ENCODE peak calls at places on chromosome 16, in seven cellular contexts. F is heart left ventricle; P is CD4-positive, alpha-beta memory T cell; B is mucosa of descending colon; J is fibroblast of lung; G is CD4-positive, CD25-positive, alpha-beta regulatory T cell; O is gastrocnemius medialis. L is an unnamed sample.

GRCh38 chr16:4089251-4089810 is 26.9 kb downstream of the ADCY9 start:
- DNase-seq in F (no peak), P (no peak), B (no peak), J (no peak), G (no peak), O (no peak), L (no peak)

GRCh38 chr16:35788381-35788780 is 2329.0 kb downstream of the TP53TG3F start:
- DNase-seq in F (no peak), P (no peak), B (no peak), J (no peak), G (no peak), O (no peak), L (no peak)

GRCh38 chr16:87762620-87763019 is 3.2 kb downstream of the KLHDC4 start:
- DNase-seq in F (no peak), P (no peak), B (no peak), J (no peak), G (no peak), O (no peak), L (no peak)

GRCh38 chr16:31365131-31365865 is 10.3 kb downstream of the ITGAX start:
- DNase-seq in F (peak; percentile 3), P (no peak), B (no peak), J (no peak), G (no peak), O (no peak), L (no peak)

GRCh38 chr16:19733551-19733950 is 15.5 kb downstream of the IQCK start:
- DNase-seq in F (no peak), P (no peak), B (no peak), J (no peak), G (no peak), O (no peak), L (no peak)

GRCh38 chr16:1433756-1434155 is 2.9 kb downstream of the PERCC1 start:
- DNase-seq in F (no peak), P (no peak), B (no peak), J (no peak), G (no peak), O (no peak), L (no peak)

GRCh38 chr16:3960049-3960809 is 79.7 kb upstream of the CREBBP start:
- DNase-seq in F (no peak), P (no peak), B (no peak), J (no peak), G (no peak), O (no peak), L (no peak)

GRCh38 chr16:49858200-49859129 is 2.6 kb upstream of the ZNF423 start:
- DNase-seq in F (peak; percentile 58), P (no peak), B (peak; percentile 74), J (no peak), G (no peak), O (peak; percentile 37), L (no peak)

GRCh38 chr16:79286646-79287423 is 313.7 kb downstream of the MAF start:
- DNase-seq in F (peak; percentile 47), P (peak; percentile 48), B (peak; percentile 64), J (no peak), G (peak; percentile 64), O (peak; percentile 42), L (peak; percentile 72)

GRCh38 chr16:57795431-57795878 is 6.8 kb downstream of the KIFC3 start:
- DNase-seq in F (no peak), P (no peak), B (no peak), J (peak; percentile 44), G (peak; percentile 55), O (peak; percentile 61), L (peak; percentile 65)

GRCh38 chr16:88926374-88926990 is 50.5 kb downstream of the CBFA2T3 start:
- DNase-seq in F (no peak), P (no peak), B (no peak), J (no peak), G (no peak), O (no peak), L (no peak)

GRCh38 chr16:58027341-58028167 is 2.0 kb downstream of the MMP15 start:
- DNase-seq in F (peak; percentile 80), P (no peak), B (peak; percentile 82), J (peak; percentile 17), G (peak; percentile 10), O (peak; percentile 35), L (peak; percentile 63)

GRCh38 chr16:10256855-10257641 is 74.8 kb upstream of the GRIN2A start:
- DNase-seq in F (no peak), P (no peak), B (peak; percentile 37), J (peak; percentile 3), G (peak; percentile 51), O (peak; percentile 12), L (no peak)

GRCh38 chr16:87212026-87212425 is 105.2 kb downstream of the C16orf95 start:
- DNase-seq in F (no peak), P (no peak), B (no peak), J (no peak), G (no peak), O (no peak), L (no peak)

GRCh38 chr16:17368511-17368910 is 102.2 kb downstream of the XYLT1 start:
- DNase-seq in F (no peak), P (no peak), B (no peak), J (no peak), G (peak; percentile 39), O (no peak), L (no peak)

GRCh38 chr16:64751906-64752305 is 370.0 kb downstream of the CDH11 start:
- DNase-seq in F (no peak), P (no peak), B (no peak), J (peak; percentile 16), G (no peak), O (no peak), L (no peak)

GRCh38 chr16:17416461-17417221 is 54.1 kb downstream of the XYLT1 start:
- DNase-seq in F (peak; percentile 38), P (peak; percentile 68), B (no peak), J (peak; percentile 16), G (peak; percentile 87), O (no peak), L (peak; percentile 63)

GRCh38 chr16:9138021-9138680 is 46.7 kb downstream of the HAPSTR1 start:
- DNase-seq in F (no peak), P (no peak), B (no peak), J (no peak), G (no peak), O (no peak), L (peak; percentile 26)

DNA sequence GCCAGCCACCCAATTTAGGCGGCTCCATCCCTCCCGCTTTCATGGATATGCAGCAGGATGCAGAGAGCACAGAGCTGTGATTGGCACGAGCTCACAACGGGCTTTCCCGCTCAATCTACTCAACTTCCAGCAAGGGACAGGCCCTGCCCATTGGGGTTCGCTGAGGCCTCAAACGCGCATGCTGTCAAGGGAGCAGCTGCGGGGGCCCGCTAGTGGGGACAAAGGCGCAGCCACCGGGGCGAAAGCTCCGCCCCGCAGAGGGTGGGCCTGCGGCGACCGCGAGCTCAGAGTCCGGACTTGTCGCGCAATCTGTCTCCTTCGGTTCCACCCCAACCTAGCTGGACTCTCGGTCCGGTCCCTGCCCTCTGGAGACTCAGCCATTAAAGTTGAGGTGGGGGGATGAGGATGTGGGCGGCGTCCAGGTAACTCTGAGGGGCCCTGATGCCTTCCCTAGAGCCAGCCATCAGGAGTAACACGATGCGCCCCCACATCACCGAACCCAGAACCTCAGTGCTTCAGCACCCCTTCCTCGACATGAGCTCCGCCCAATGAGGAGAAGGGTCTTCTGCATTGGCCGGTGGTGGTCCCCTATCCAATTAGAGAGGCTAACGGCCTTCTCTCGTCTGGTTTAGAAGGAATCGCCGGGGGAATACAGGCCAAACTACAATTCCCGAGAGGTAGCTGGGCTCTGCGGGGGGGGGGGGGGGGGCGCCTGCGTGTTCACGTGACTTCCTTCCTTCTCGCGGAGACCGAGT is 489 bp upstream of the NFATC3 start:
- DNase-seq in F (peak; percentile 92), P (peak; percentile 88), B (peak; percentile 92), J (peak; percentile 82), G (peak; percentile 94), O (peak; percentile 85), L (peak; percentile 95)
- H3K4me1 ChIP-seq in F (peaks cover 35% of the 10 kb centered on the region), P (peaks cover 78% of the 10 kb centered on the region), B (peaks cover 37% of the 10 kb centered on the region), J (peaks cover 16% of the 10 kb centered on the region), G (peaks cover 89% of the 10 kb centered on the region), O (peaks cover 58% of the 10 kb centered on the region), L (peaks cover 78% of the 10 kb centered on the region)

GRCh38 chr16:84836234-84836647 is 16.5 kb downstream of the CRISPLD2 start:
- DNase-seq in F (peak; percentile 88), P (no peak), B (peak; percentile 57), J (peak; percentile 100), G (no peak), O (peak; percentile 84), L (peak; percentile 50)

GRCh38 chr16:84833542-84834402 is 14.0 kb downstream of the CRISPLD2 start:
- DNase-seq in F (no peak), P (no peak), B (no peak), J (peak; percentile 22), G (no peak), O (no peak), L (no peak)

GRCh38 chr16:84833142-84833495 is 13.3 kb downstream of the CRISPLD2 start:
- DNase-seq in F (no peak), P (no peak), B (no peak), J (peak; percentile 85), G (no peak), O (no peak), L (no peak)

GRCh38 chr16:84832488-84833141 is 12.8 kb downstream of the CRISPLD2 start:
- DNase-seq in F (peak; percentile 91), P (no peak), B (peak; percentile 68), J (peak; percentile 100), G (no peak), O (peak; percentile 98), L (peak; percentile 71)

GRCh38 chr16:84834403-84834772 is 14.6 kb downstream of the CRISPLD2 start:
- DNase-seq in F (no peak), P (no peak), B (no peak), J (peak; percentile 39), G (no peak), O (no peak), L (no peak)
- H3K4me1 ChIP-seq in F (peaks cover 27% of the 10 kb centered on the region), P (no peaks in the 10 kb centered on the region), B (no peaks in the 10 kb centered on the region), J (peaks cover 38% of the 10 kb centered on the region), G (no peaks in the 10 kb centered on the region), O (peaks cover 31% of the 10 kb centered on the region), L (peaks cover 19% of the 10 kb centered on the region)

DNA sequence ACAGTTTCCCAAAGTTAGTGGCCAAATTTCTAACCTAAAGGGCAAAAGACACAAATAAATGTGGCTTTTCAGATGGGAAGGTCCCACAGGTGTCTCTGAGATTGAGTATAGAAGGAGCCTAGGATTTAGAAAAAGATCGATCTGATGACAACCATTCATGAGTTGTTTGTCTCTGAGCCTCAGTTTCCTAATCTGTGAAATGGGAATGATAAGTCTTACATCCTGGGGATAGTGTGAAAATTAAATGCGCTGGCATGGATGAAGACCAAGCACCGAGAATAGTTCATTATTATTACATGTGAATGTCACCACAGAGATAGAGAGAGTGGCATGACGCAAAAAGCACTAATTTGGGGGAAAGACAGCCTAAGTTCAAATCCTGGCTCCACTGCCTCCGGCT is 7.2 kb downstream of the CDH5 start:
- DNase-seq in F (no peak), P (no peak), B (no peak), J (no peak), G (no peak), O (no peak), L (no peak)
- H3K4me1 ChIP-seq in F (peaks cover 3% of the 10 kb centered on the region), P (no peaks in the 10 kb centered on the region), B (no peaks in the 10 kb centered on the region), J (no peaks in the 10 kb centered on the region), G (no peaks in the 10 kb centered on the region), O (no peaks in the 10 kb centered on the region), L (peaks cover 45% of the 10 kb centered on the region)

DNA sequence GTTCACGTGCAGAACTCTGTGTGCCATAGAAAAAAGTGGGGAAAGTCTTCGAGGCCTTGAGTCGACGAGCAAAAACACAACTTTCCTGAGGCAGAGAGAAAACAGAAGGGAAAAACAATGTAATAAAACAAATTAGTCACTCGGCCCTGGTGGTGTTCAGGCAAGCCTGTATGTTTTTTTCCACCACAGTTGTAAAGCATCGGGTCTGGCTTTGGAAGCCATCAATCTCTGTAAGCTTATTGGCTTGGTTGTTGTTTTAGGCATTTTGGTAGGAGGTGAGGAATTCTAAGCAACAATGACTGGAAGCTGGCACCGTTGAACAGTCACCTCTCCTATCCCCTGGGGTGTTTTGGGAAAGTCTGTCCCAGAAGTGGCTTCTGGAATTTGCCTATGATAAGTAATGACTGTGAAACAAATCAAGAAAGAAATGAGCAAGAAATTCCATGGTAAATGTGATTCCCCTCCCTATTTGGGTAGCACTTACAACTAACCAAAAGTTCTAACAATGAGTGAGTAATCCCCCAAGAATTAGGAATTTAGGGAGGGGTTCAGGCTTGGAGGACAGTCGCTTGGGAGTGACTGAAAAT is 2.8 kb downstream of the CDH13 start:
- DNase-seq in F (no peak), P (no peak), B (no peak), J (peak; percentile 49), G (no peak), O (no peak), L (no peak)
- H3K4me1 ChIP-seq in F (peaks cover 29% of the 10 kb centered on the region), P (no peaks in the 10 kb centered on the region), B (peaks cover 21% of the 10 kb centered on the region), J (peaks cover 23% of the 10 kb centered on the region), G (no peaks in the 10 kb centered on the region), O (peaks cover 69% of the 10 kb centered on the region), L (peaks cover 15% of the 10 kb centered on the region)

L was measured in lower lobe of right lung.